ENCODE peak calls at places on chromosomes 16 and 17, in nine cellular contexts. X is heart left ventricle, A is lower leg skin, C is ovary, D is tibial nerve, U is stomach, K is adrenal gland, V is uterus, W is esophagus squamous epithelium. R is an unnamed sample.

GRCh38 chr16:84604477-84605013 is 13.3 kb downstream of the COTL1 start:
- DNase-seq in C (no peak), X (no peak), A (no peak), W (no peak), K (no peak), V (no peak), U (no peak), D (no peak), R (no peak)

GRCh38 chr17:73304971-73305786 is 6.6 kb downstream of the CDC42EP4 start:
- DNase-seq in D (no peak), U (peak; percentile 54), A (no peak), W (no peak), C (peak; percentile 75), X (peak; percentile 80), V (peak; percentile 77), K (peak; percentile 90), R (no peak)

GRCh38 chr17:5861849-5862248 is 208.3 kb upstream of the WSCD1 start:
- DNase-seq in V (no peak), A (no peak), K (no peak), D (no peak), C (no peak), W (no peak), X (no peak), U (no peak), R (no peak)

GRCh38 chr17:7280519-7281073 is 922 bp upstream of the SLC2A4 start:
- DNase-seq in W (no peak), U (peak; percentile 87), A (peak; percentile 69), C (peak; percentile 85), V (peak; percentile 77), X (peak; percentile 86), K (peak; percentile 92), D (peak; percentile 70), R (peak; percentile 93)

GRCh38 chr16:56944954-56945839 is 13.3 kb downstream of the HERPUD1 start:
- DNase-seq in X (no peak), U (no peak), W (no peak), C (peak; percentile 39), A (no peak), K (no peak), D (no peak), V (no peak), R (no peak)

GRCh38 chr17:64741924-64742670 is 80.0 kb upstream of the SMURF2 start:
- DNase-seq in W (no peak), A (peak; percentile 86), K (peak; percentile 56), C (peak; percentile 34), X (peak; percentile 76), V (peak; percentile 61), U (no peak), D (peak; percentile 44), R (peak; percentile 62)

GRCh38 chr16:56985288-56985961 is 3.9 kb upstream of the NLRC5 start:
- DNase-seq in W (no peak), U (peak; percentile 57), A (peak; percentile 75), X (peak; percentile 80), C (peak; percentile 66), V (peak; percentile 80), K (peak; percentile 87), D (peak; percentile 70), R (peak; percentile 87)

GRCh38 chr17:43723697-43724359 is 34.8 kb downstream of the SOST start:
- DNase-seq in D (no peak), A (no peak), X (no peak), C (no peak), V (no peak), K (peak; percentile 97), U (no peak), W (no peak), R (no peak)

GRCh38 chr17:39171933-39172332 is 6.0 kb upstream of the ARL5C start:
- DNase-seq in D (no peak), W (no peak), U (no peak), C (no peak), K (no peak), X (no peak), V (no peak), A (no peak), R (no peak)

GRCh38 chr16:12120331-12120981 is 143.9 kb downstream of the SNX29 start:
- DNase-seq in X (peak; percentile 69), K (peak; percentile 85), C (peak; percentile 12), D (no peak), V (no peak), A (no peak), W (no peak), U (no peak), R (no peak)

GRCh38 chr16:11637320-11637719 is 30.9 kb upstream of the SNN start:
- DNase-seq in U (no peak), D (no peak), K (no peak), C (no peak), V (no peak), A (no peak), W (no peak), X (no peak), R (no peak)

GRCh38 chr17:40953876-40954275 is 12.9 kb downstream of the KRT39 start:
- DNase-seq in U (no peak), A (no peak), D (no peak), X (no peak), V (no peak), W (no peak), C (no peak), K (no peak), R (no peak)

GRCh38 chr17:49197346-49197998 is 12.9 kb downstream of the GNGT2 start:
- DNase-seq in A (no peak), X (no peak), V (no peak), W (no peak), U (no peak), D (no peak), C (no peak), K (no peak), R (no peak)
- TF ChIP-seq POLR2A in A (no peak), X (no peak), V (no peak), W (no peak), U (no peak), D (no peak), C (no peak), K (no peak), R (no peak)

GRCh38 chr17:31444026-31444425 is 52.6 kb downstream of the RAB11FIP4 start:
- DNase-seq in V (no peak), C (no peak), D (no peak), U (no peak), A (no peak), X (no peak), K (no peak), W (no peak), R (no peak)

GRCh38 chr17:31448467-31449077 is 57.1 kb downstream of the RAB11FIP4 start:
- DNase-seq in K (no peak), A (no peak), X (no peak), V (no peak), C (no peak), D (no peak), W (no peak), U (no peak), R (no peak)

GRCh38 chr17:31449746-31450145 is 58.3 kb downstream of the RAB11FIP4 start:
- DNase-seq in V (no peak), W (no peak), X (no peak), D (no peak), A (no peak), U (no peak), K (no peak), C (no peak), R (no peak)

GRCh38 chr17:31443386-31443785 is 51.9 kb downstream of the RAB11FIP4 start:
- DNase-seq in K (no peak), C (no peak), X (no peak), U (no peak), A (no peak), D (no peak), V (no peak), W (no peak), R (no peak)

DNA sequence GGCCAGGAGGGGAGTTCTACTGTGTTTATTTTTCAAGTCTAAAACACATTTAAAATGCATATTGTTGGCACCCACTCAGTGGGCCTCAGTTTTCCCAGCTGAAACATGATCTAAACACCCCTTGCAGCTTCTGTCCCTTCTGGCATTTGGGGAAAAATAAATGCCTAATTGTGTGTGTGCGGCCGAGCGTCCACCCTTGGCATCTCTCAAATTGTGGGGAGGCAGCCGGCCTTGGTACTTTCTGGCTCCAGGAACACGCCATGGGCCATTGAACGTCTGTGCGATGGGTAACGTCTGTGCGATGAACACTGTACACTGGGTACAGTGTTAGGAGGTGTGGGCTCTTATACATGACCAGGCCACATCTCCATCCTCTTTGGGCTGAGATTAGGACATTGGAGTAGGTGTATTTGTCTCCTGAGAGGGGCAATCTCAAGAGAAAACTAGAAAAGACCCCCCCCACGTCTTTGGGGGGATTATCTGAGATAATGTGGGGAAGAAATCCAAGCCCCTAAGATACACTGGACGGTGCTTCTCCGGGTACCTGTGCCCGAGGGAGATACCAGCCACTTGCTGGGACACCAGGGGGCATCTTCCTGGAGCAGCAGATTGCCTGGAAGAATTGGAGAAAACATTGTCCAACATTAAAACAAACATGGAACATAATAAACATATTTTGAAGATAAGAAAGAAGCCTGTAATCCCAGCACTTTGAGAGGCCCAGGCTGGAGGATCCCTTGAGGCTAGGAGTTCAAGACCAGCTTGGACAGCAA is 54.9 kb downstream of the RAB11FIP4 start:
- DNase-seq in C (no peak), W (no peak), A (no peak), K (no peak), D (no peak), V (no peak), U (no peak), X (no peak), R (no peak)
- TF ChIP-seq CTCF in C (no peak), W (no peak), A (no peak), K (no peak), D (no peak), V (no peak), U (no peak), X (no peak), R (peak; percentile 8)

GRCh38 chr16:30377050-30377811 is 2.6 kb downstream of the MYL11 start:
- DNase-seq in D (no peak), K (no peak), W (no peak), A (no peak), U (no peak), C (no peak), X (peak; percentile 34), V (no peak), R (no peak)

GRCh38 chr16:30380072-30380471 is 2.3 kb downstream of the SEPTIN1 start:
- DNase-seq in A (no peak), U (no peak), K (no peak), C (no peak), D (no peak), X (no peak), W (no peak), V (no peak), R (no peak)

GRCh38 chr16:30377812-30378235 is 3.2 kb downstream of the MYL11 start:
- DNase-seq in V (peak; percentile 98), C (peak; percentile 97), K (peak; percentile 98), D (peak; percentile 93), U (peak; percentile 94), X (peak; percentile 98), A (peak; percentile 93), W (peak; percentile 64), R (peak; percentile 93)

GRCh38 chr16:30379165-30379783 is 3.1 kb downstream of the SEPTIN1 start:
- DNase-seq in V (no peak), U (no peak), A (no peak), D (no peak), W (no peak), K (no peak), X (no peak), C (no peak), R (no peak)

GRCh38 chr16:30378236-30379164 is 3.9 kb downstream of the SEPTIN1 start:
- DNase-seq in X (peak; percentile 99), D (peak; percentile 98), C (peak; percentile 99), K (peak; percentile 99), W (peak; percentile 94), A (peak; percentile 99), U (peak; percentile 99), V (peak; percentile 99), R (peak; percentile 100)
- TF ChIP-seq POLR2A in X (no peak), D (peak; percentile 89), C (no peak), K (no peak), W (peak; percentile 83), A (no peak), U (no peak), V (peak; percentile 69), R (peak; percentile 64)

GRCh38 chr16:47064775-47065174 is 79.0 kb downstream of the NETO2 start:
- DNase-seq in A (no peak), K (peak; percentile 23), W (no peak), C (no peak), D (no peak), U (no peak), V (no peak), X (no peak), R (no peak)
- TF ChIP-seq CTCF in A (no peak), K (no peak), W (no peak), C (no peak), D (no peak), U (no peak), V (no peak), X (no peak), R (no peak)

R was measured in Peyer's patch.